ENCODE peak calls at places on chromosomes 5 and 9, in seven cellular contexts. U is spleen, Q is astrocyte, X is upper lobe of right lung, I is neural progenitor cell, Z is PC-9, C is psoas muscle. A is an unnamed sample.
A peak's percentile ranks its signal among the peaks of the same experiment; 100 is the strongest.

GRCh38 chr5:120062515-120062917 is 401.6 kb upstream of the PRR16 start:
- DNase-seq in U (no peak), Q (peak; percentile 82), X (no peak), I (peak; percentile 12), Z (peak; percentile 6), C (no peak), A (no peak)

GRCh38 chr9:2494571-2494970 is 127.0 kb upstream of the VLDLR start:
- DNase-seq in U (no peak), Q (peak; percentile 84), X (no peak), I (no peak), Z (peak; percentile 15), C (no peak), A (no peak)

GRCh38 chr9:93917121-93917853 is 37.9 kb downstream of the BARX1 start:
- DNase-seq in U (no peak), Q (no peak), X (no peak), I (no peak), Z (no peak), C (no peak), A (no peak)

GRCh38 chr9:88814521-88815101 is 176.7 kb upstream of the S1PR3 start:
- DNase-seq in U (no peak), Q (peak; percentile 82), X (no peak), I (no peak), Z (no peak), C (peak; percentile 32), A (no peak)

GRCh38 chr9:76438841-76439588 is 20.0 kb upstream of the GCNT1 start:
- DNase-seq in U (no peak), Q (peak; percentile 58), X (no peak), I (no peak), Z (no peak), C (no peak), A (no peak)

GRCh38 chr9:4301971-4302427 is 2.1 kb upstream of the GLIS3 start:
- DNase-seq in U (no peak), Q (peak; percentile 95), X (no peak), I (no peak), Z (peak; percentile 55), C (peak; percentile 78), A (peak; percentile 83)

GRCh38 chr5:22504411-22504810 is 348.7 kb downstream of the CDH12 start:
- DNase-seq in U (no peak), Q (no peak), X (no peak), I (no peak), Z (no peak), C (no peak), A (no peak)

GRCh38 chr5:36734422-36734821 is 128.0 kb downstream of the SLC1A3 start:
- DNase-seq in U (no peak), Q (peak; percentile 6), X (no peak), I (peak; percentile 34), Z (peak; percentile 30), C (no peak), A (no peak)

GRCh38 chr5:58946232-58946631 is 363.4 kb downstream of the RAB3C start:
- DNase-seq in U (no peak), Q (no peak), X (no peak), I (no peak), Z (no peak), C (no peak), A (no peak)

GRCh38 chr9:106874657-106875056 is 11.7 kb downstream of the ZNF462 start:
- DNase-seq in U (no peak), Q (no peak), X (no peak), I (no peak), Z (no peak), C (no peak), A (no peak)

GRCh38 chr9:132651259-132651658 is 18.5 kb downstream of the DDX31 start:
- DNase-seq in U (no peak), Q (peak; percentile 93), X (no peak), I (no peak), Z (peak; percentile 45), C (no peak), A (no peak)

GRCh38 chr5:31193591-31194457 is at the start of gene CDH6:
- DNase-seq in U (peak; percentile 65), Q (peak; percentile 73), X (peak; percentile 66), I (peak; percentile 94), Z (no peak), C (no peak), A (peak; percentile 76)

GRCh38 chr5:75648712-75649111 is 37.5 kb downstream of the ANKDD1B start:
- DNase-seq in U (no peak), Q (no peak), X (no peak), I (no peak), Z (no peak), C (no peak), A (no peak)

GRCh38 chr5:151157426-151158286 is at the start of gene ANXA6:
- DNase-seq in U (peak; percentile 96), Q (peak; percentile 63), X (peak; percentile 92), I (peak; percentile 93), Z (peak; percentile 76), C (peak; percentile 91), A (peak; percentile 91)

GRCh38 chr5:83450183-83450839 is 21.2 kb upstream of the VCAN start:
- DNase-seq in U (no peak), Q (no peak), X (no peak), I (no peak), Z (no peak), C (no peak), A (no peak)

GRCh38 chr9:125330587-125330986 is 69.0 kb downstream of the GAPVD1 start:
- DNase-seq in U (no peak), Q (no peak), X (no peak), I (no peak), Z (no peak), C (no peak), A (no peak)

GRCh38 chr5:124173386-124173785 is 573.1 kb downstream of the ZNF608 start:
- DNase-seq in U (no peak), Q (no peak), X (no peak), I (no peak), Z (no peak), C (no peak), A (no peak)

GRCh38 chr5:14016549-14016948 is 72.1 kb upstream of the DNAH5 start:
- DNase-seq in U (no peak), Q (no peak), X (no peak), I (no peak), Z (no peak), C (no peak), A (no peak)

GRCh38 chr5:14006823-14007510 is 62.5 kb upstream of the DNAH5 start:
- DNase-seq in U (no peak), Q (no peak), X (no peak), I (no peak), Z (no peak), C (peak; percentile 25), A (no peak)

GRCh38 chr5:14008819-14009311 is 64.4 kb upstream of the DNAH5 start:
- DNase-seq in U (no peak), Q (no peak), X (peak; percentile 82), I (no peak), Z (peak; percentile 44), C (no peak), A (peak; percentile 81)

GRCh38 chr5:14009575-14009974 is 65.1 kb upstream of the DNAH5 start:
- DNase-seq in U (no peak), Q (no peak), X (no peak), I (no peak), Z (no peak), C (no peak), A (no peak)

DNA sequence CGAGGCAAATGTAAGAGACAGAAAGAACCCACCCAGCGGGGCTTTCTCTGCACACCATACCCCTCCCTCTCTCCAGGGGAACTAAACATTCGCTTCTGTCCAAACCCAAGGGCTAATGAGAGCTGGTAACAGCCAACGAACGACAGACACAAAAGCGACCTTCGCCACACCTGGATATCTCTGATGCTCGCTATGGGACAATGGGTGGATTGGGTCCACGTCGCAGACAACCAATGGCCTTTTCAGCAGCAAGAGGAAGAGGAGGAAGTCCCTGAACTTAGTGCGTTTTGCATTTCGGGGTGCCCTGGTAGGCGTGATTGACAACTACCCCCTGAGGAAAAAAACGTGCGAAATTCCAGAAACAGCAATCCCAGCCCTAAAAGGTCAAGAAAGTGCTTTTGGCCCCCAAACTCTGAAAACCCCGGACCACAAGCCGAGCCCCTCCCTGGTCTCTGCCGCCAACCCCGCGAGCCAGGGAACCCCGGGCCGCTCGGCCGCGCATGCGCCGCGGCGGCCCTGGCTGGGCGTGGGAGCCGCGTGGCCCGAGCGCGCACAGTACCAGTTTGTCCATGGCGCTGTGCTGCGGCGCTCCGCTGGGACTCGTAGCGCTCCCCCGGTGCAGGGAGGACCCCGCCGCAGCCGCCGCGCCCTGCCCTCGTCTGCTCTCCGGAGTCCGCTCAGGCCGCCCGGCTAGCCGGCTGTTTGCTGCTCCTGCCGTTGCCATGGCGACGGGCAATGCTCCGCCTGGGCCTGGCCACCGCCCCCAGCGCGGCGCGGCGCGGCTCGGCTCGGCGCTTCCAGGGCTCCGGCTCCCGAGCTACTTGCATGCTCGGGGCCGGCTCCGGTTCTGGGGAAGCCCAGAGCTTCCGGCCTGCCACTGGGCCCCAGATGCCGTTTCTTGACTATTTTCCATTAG is 66.9 kb upstream of the DNAH5 start:
- DNase-seq in U (peak; percentile 93), Q (peak; percentile 72), X (peak; percentile 96), I (peak; percentile 98), Z (peak; percentile 100), C (peak; percentile 88), A (peak; percentile 93)
- H3K4me3 ChIP-seq in U (peak overlapping the region; percentile 69), Q (peak overlapping the region; percentile 96), X (peak overlapping the region; percentile 57), I (peak overlapping the region; percentile 69), Z (peak overlapping the region; percentile 63), C (peak overlapping the region; percentile 83), A (peak overlapping the region; percentile 54)

DNA sequence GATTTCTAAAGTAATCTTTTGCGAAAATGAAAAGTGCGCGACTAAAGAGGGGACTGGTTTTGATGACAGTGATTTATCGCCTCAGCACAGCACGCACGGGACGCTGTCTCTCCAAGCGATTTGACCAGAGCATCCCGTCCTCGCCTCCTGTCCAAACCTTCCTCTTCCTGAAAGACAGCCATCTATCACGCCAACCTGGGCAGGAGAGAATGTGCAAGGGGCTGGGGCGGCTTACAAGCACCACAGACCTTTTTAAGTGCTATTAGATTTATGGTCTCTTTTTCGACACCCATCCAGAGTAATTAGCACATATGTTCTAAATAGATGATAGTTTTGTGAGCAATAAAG is 7.4 kb downstream of the NR2F1-AS1 start:
- DNase-seq in U (no peak), Q (no peak), X (no peak), I (peak; percentile 52), Z (no peak), C (no peak), A (no peak)
- H3K4me3 ChIP-seq in U (no peak overlapping the region), Q (peak overlapping the region; percentile 50), X (no peak overlapping the region), I (peak overlapping the region; percentile 42), Z (no peak overlapping the region), C (no peak overlapping the region), A (no peak overlapping the region)

DNA sequence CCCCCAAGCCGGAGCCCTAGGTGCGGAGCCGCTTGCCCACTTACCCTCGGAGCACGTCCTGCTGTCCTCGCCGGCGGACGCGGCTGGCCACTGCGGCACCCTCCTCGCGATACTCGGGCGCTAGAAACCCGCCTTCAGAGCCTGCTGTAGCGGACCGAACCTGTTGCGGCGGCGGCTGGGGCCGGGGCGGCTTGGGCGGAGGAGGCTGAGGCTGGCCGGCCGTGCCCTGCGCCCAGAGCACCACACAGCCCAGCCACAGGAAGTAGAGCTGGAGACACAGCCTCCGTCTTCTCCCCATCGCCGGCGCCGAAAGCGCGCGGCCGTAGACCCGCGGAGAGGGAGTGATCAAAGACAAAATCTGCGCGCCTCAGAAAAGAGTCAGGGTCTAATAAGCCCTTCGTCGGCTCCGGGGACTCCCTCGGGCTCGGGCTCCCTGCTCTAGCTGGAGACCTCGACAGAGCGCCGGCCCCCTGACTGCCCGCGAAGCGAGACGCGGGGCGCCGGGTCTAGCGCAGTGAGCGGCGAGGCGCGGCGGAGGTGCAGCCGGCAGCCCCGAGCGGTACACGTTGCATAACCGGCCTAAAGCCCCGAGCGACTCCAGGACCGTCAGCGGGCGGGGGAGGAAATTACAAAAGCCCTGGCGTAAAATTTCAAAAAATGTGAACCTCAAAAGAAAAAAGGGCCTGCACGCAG is 593 bp downstream of the FBN2 start:
- DNase-seq in U (peak; percentile 80), Q (peak; percentile 34), X (peak; percentile 68), I (peak; percentile 73), Z (no peak), C (peak; percentile 31), A (peak; percentile 33)
- H3K4me3 ChIP-seq in U (peak overlapping the region; percentile 51), Q (peak overlapping the region; percentile 75), X (peak overlapping the region; percentile 43), I (peak overlapping the region; percentile 82), Z (no peak overlapping the region), C (peak overlapping the region; percentile 72), A (peak overlapping the region; percentile 38)

GRCh38 chr5:154714271-154714986 is 40.7 kb upstream of the LARP1 start:
- DNase-seq in U (no peak), Q (peak; percentile 37), X (no peak), I (no peak), Z (peak; percentile 20), C (no peak), A (no peak)
- H3K4me3 ChIP-seq in U (peak overlapping the region; percentile 1), Q (no peak overlapping the region), X (peak overlapping the region; percentile 31), I (no peak overlapping the region), Z (no peak overlapping the region), C (no peak overlapping the region), A (no peak overlapping the region)